ENCODE peak calls at places on chromosomes 7 and 10, in ten cellular contexts. P is BJ; T is stimulated activated CD4-positive, alpha-beta T cell treated with anti-CD3 and anti-CD28 coated beads, Interleukin-2, amount 100 ng/mL, for 48 hours; A is activated CD4-positive, alpha-beta T cell treated with anti-CD3 and anti-CD28 coated beads for 4 hours; J is T follicular helper cell; F is uterus; N is naive B cell; L is DMS79 treated with DMSO at 0.1 percent for 48 hours; G is activated CD8-positive, alpha-beta memory T cell treated with anti-CD3 and anti-CD28 coated beads for 24 hours; C is HAP-1. I is an unnamed sample.

GRCh38 chr7:28755255-28755654 is 202.9 kb downstream of the TRIL start:
- DNase-seq in P (no peak), T (no peak), A (no peak), J (no peak), F (no peak), N (no peak), L (no peak), G (no peak), C (no peak), I (no peak)

GRCh38 chr7:957418-958220 is 3.1 kb upstream of the ADAP1 start:
- DNase-seq in P (no peak), T (no peak), A (no peak), J (no peak), F (no peak), N (no peak), L (no peak), G (no peak), C (no peak), I (peak)

GRCh38 chr10:11794566-11794965 is 28.6 kb upstream of the PROSER2 start:
- DNase-seq in P (no peak), T (no peak), A (no peak), J (no peak), F (no peak), N (no peak), L (no peak), G (no peak), C (no peak), I (peak)

GRCh38 chr10:28241766-28242399 is 61.0 kb downstream of the MPP7 start:
- DNase-seq in P (no peak), T (peak), A (peak), J (peak), F (no peak), N (peak), L (no peak), G (no peak), C (peak), I (peak)

GRCh38 chr10:111109506-111110242 is 32.8 kb downstream of the ADRA2A start:
- DNase-seq in P (no peak), T (no peak), A (no peak), J (no peak), F (no peak), N (no peak), L (no peak), G (no peak), C (no peak), I (no peak)

GRCh38 chr7:105648561-105649401 is 67.5 kb upstream of the EFCAB10 start:
- DNase-seq in P (no peak), T (no peak), A (no peak), J (no peak), F (no peak), N (no peak), L (peak), G (no peak), C (no peak), I (peak)

GRCh38 chr7:2800923-2801682 is 43.0 kb downstream of the GNA12 start:
- DNase-seq in P (no peak), T (no peak), A (no peak), J (no peak), F (peak), N (no peak), L (peak), G (no peak), C (no peak), I (no peak)

GRCh38 chr7:130622866-130623265 is 45.7 kb downstream of the COPG2 start:
- DNase-seq in P (no peak), T (no peak), A (no peak), J (no peak), F (no peak), N (no peak), L (no peak), G (no peak), C (no peak), I (no peak)

GRCh38 chr10:60414877-60415585 is 25.4 kb upstream of the ANK3 start:
- DNase-seq in P (peak), T (no peak), A (no peak), J (no peak), F (no peak), N (no peak), L (no peak), G (no peak), C (no peak), I (no peak)

GRCh38 chr7:132991615-132992587 is 90.0 kb downstream of the CHCHD3 start:
- DNase-seq in P (no peak), T (no peak), A (no peak), J (no peak), F (no peak), N (no peak), L (no peak), G (no peak), C (no peak), I (no peak)

GRCh38 chr7:80826520-80827237 is 92.2 kb downstream of the SEMA3C start:
- DNase-seq in P (no peak), T (no peak), A (no peak), J (no peak), F (no peak), N (no peak), L (no peak), G (no peak), C (no peak), I (no peak)

GRCh38 chr10:35369049-35369760 is 32.9 kb downstream of the CCNY start:
- DNase-seq in P (peak), T (no peak), A (no peak), J (no peak), F (no peak), N (no peak), L (no peak), G (no peak), C (no peak), I (no peak)

GRCh38 chr10:129758180-129758579 is 205.9 kb downstream of the EBF3 start:
- DNase-seq in P (no peak), T (no peak), A (no peak), J (no peak), F (peak), N (no peak), L (no peak), G (peak), C (no peak), I (no peak)

GRCh38 chr10:43355749-43356371 is 15.6 kb upstream of the FXYD4 start:
- DNase-seq in P (no peak), T (peak), A (no peak), J (no peak), F (no peak), N (no peak), L (no peak), G (no peak), C (no peak), I (no peak)

GRCh38 chr10:131081386-131081785 is 230.1 kb downstream of the TCERG1L start:
- DNase-seq in P (no peak), T (no peak), A (no peak), J (no peak), F (no peak), N (no peak), L (no peak), G (no peak), C (no peak), I (no peak)